ENCODE peak calls at places on chromosomes 12 and 14, in four cellular contexts. M is endothelial cell of umbilical vein, N is IMR-90, Q is K562. T is an unnamed sample. For H3K9me1, the result is how much of the 10 kb centered on the place peaks cover.

GRCh38 chr14:22865424-22866215 is 5.9 kb upstream of the LRP10 start:
- DNase-seq in M (no peak), N (no peak), Q (peak), T (no peak)

GRCh38 chr12:51904951-51905471 is 2.3 kb upstream of the ACVRL1 start:
- DNase-seq in M (no peak), N (peak), Q (no peak), T (no peak)

GRCh38 chr12:94172973-94173372 is 24.6 kb downstream of the PLXNC1 start:
- DNase-seq in M (no peak), N (peak), Q (no peak), T (no peak)

GRCh38 chr14:69540654-69541335 is 33.9 kb downstream of the CCDC177 start:
- DNase-seq in M (no peak), N (no peak), Q (no peak), T (no peak)

GRCh38 chr14:87131879-87132278 is 861.1 kb downstream of the GALC start:
- DNase-seq in M (no peak), N (peak), Q (no peak), T (peak)

GRCh38 chr12:93137656-93138612 is 208.8 kb upstream of the EEA1 start:
- DNase-seq in M (no peak), N (peak), Q (peak), T (peak)

GRCh38 chr12:111435661-111436201 is 30.0 kb downstream of the SH2B3 start:
- DNase-seq in M (no peak), N (no peak), Q (no peak), T (no peak)

GRCh38 chr14:68807148-68807600 is 14.3 kb upstream of the ZFP36L1 start:
- DNase-seq in M (peak), N (peak), Q (peak), T (no peak)

GRCh38 chr14:53278602-53279506 is 125.7 kb upstream of the DDHD1 start:
- DNase-seq in M (peak), N (peak), Q (no peak), T (peak)

GRCh38 chr12:26037615-26038180 is 79.2 kb downstream of the RASSF8 start:
- DNase-seq in M (no peak), N (no peak), Q (no peak), T (no peak)

GRCh38 chr14:74403619-74404417 is 22.2 kb downstream of the SYNDIG1L start:
- DNase-seq in M (no peak), N (no peak), Q (no peak), T (no peak)

GRCh38 chr12:91877022-91877421 is 268.6 kb downstream of the BTG1 start:
- DNase-seq in M (peak), N (peak), Q (no peak), T (no peak)

GRCh38 chr12:117159674-117160073 is 30.6 kb downstream of the FBXO21 start:
- DNase-seq in M (no peak), N (no peak), Q (no peak), T (no peak)

GRCh38 chr14:105126126-105126969 is 42.2 kb downstream of the JAG2 start:
- DNase-seq in M (no peak), N (no peak), Q (no peak), T (no peak)

GRCh38 chr14:36817071-36817930 is 155.6 kb downstream of the PAX9 start:
- DNase-seq in M (no peak), N (no peak), Q (no peak), T (no peak)

GRCh38 chr14:87573581-87573980 is 419.4 kb downstream of the GALC start:
- DNase-seq in M (no peak), N (no peak), Q (no peak), T (no peak)

GRCh38 chr14:53840444-53840843 is 116.2 kb downstream of the BMP4 start:
- DNase-seq in M (peak), N (no peak), Q (no peak), T (peak)

GRCh38 chr14:105845725-105846309 is 319.4 kb downstream of the TMEM121 start:
- DNase-seq in M (no peak), N (no peak), Q (no peak), T (no peak)

GRCh38 chr14:33967138-33967537 is 16.3 kb upstream of the EGLN3 start:
- DNase-seq in M (no peak), N (no peak), Q (no peak), T (no peak)

GRCh38 chr14:35155962-35156361 is 33.6 kb downstream of the PRORP start:
- DNase-seq in M (peak), N (peak), Q (no peak), T (no peak)

GRCh38 chr12:132145334-132145733 is 1.1 kb downstream of the NOC4L start:
- DNase-seq in M (no peak), N (no peak), Q (no peak), T (no peak)

GRCh38 chr12:53560386-53560785 is 53.1 kb upstream of the NPFF start:
- DNase-seq in M (peak), N (peak), Q (no peak), T (no peak)

GRCh38 chr14:34489324-34489723 is 27.3 kb upstream of the SPTSSA start:
- DNase-seq in M (no peak), N (peak), Q (no peak), T (no peak)

GRCh38 chr12:27025116-27025515 is 2.8 kb downstream of the MED21 start:
- DNase-seq in M (no peak), N (peak), Q (no peak), T (no peak)

GRCh38 chr12:119869720-119870119 is 7.4 kb downstream of the CIT start:
- DNase-seq in M (peak), N (peak), Q (peak), T (peak)

GRCh38 chr14:68079941-68080697 is 260.5 kb downstream of the RAD51B start:
- DNase-seq in M (peak), N (peak), Q (no peak), T (no peak)

GRCh38 chr12:23057571-23057970 is 432.6 kb downstream of the ETNK1 start:
- DNase-seq in M (no peak), N (no peak), Q (no peak), T (no peak)

GRCh38 chr14:63654346-63654745 is 12.7 kb upstream of the WDR89 start:
- DNase-seq in M (no peak), N (peak), Q (no peak), T (no peak)

GRCh38 chr14:99554757-99555531 is 49.1 kb downstream of the CCDC85C start:
- DNase-seq in M (no peak), N (no peak), Q (no peak), T (no peak)

GRCh38 chr14:56881181-56881580 is 70.9 kb upstream of the OTX2 start:
- DNase-seq in M (no peak), N (no peak), Q (no peak), T (no peak)

GRCh38 chr14:66379116-66379515 is 107.1 kb upstream of the CCDC196 start:
- DNase-seq in M (no peak), N (no peak), Q (no peak), T (peak)

GRCh38 chr12:130307859-130308258 is 29.8 kb upstream of the PIWIL1 start:
- DNase-seq in M (no peak), N (no peak), Q (no peak), T (no peak)

GRCh38 chr12:83996671-83997070 is 915.9 kb downstream of the SLC6A15 start:
- DNase-seq in M (no peak), N (no peak), Q (no peak), T (no peak)

GRCh38 chr14:29930283-29930682 is 2.6 kb upstream of the PRKD1 start:
- DNase-seq in M (peak), N (peak), Q (no peak), T (no peak)

GRCh38 chr12:664075-664778 is 982 bp upstream of the NINJ2 start:
- DNase-seq in M (no peak), N (no peak), Q (peak), T (no peak)

GRCh38 chr12:666766-667308 is 3.6 kb upstream of the NINJ2 start:
- DNase-seq in M (no peak), N (peak), Q (no peak), T (no peak)

GRCh38 chr12:664779-665092 is 1.5 kb upstream of the NINJ2 start:
- DNase-seq in M (no peak), N (no peak), Q (no peak), T (no peak)

GRCh38 chr12:668092-668481 is 4.8 kb upstream of the NINJ2 start:
- DNase-seq in M (no peak), N (no peak), Q (no peak), T (no peak)

DNA sequence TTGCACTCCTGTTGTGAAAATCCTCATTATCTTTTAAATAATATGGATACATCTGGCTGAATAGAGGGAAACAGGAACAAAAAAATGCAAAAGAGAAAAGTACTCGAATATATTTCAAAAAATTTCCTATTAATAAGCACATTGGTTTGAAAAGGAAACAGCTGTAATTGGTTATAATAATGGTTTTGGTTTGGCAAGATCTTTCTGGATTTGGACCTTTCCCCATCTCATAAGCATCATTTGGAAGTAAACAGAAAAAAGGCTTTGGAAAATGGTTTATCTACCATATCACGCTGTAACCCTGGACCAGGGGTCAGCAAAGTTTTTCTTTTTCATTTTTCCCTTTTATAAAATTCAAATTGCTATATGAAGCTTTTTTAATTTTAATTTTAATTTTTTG is 2.8 kb upstream of the NINJ2 start:
- DNase-seq in M (no peak), N (no peak), Q (no peak), T (no peak)
- H3K9me1 ChIP-seq in M (under half), N (under half), Q (under half), T (under half)

DNA sequence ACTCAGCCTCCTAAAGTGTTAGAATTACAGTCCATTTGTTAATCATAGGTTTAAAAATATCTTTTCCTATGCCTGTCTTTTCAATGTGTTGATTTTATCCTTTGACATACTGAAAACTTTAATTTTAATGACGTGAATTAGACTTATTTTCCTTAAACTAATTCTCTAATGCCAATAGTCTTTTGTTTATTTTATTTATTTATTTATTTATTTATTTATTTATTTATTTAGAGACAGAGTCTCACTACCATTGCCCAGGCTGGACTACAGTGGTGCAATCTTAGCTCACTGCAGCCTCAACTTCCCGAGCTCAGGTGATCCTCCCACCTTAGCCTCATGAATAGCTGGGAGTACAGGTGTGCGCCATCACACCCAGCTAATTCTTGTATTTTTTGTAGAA is 694.5 kb downstream of the TRHDE start:
- DNase-seq in M (no peak), N (no peak), Q (no peak), T (no peak)
- H3K4me2 ChIP-seq in M (no peak), N (no peak), Q (no peak), T (no peak)

GRCh38 chr12:121442028-121442948 is 42.4 kb downstream of the RNF34 start:
- DNase-seq in M (no peak), N (no peak), Q (no peak), T (no peak)

GRCh38 chr12:121441555-121441954 is 41.6 kb downstream of the RNF34 start:
- DNase-seq in M (no peak), N (no peak), Q (no peak), T (no peak)

GRCh38 chr12:121439715-121440114 is 39.8 kb downstream of the RNF34 start:
- DNase-seq in M (no peak), N (no peak), Q (no peak), T (no peak)

GRCh38 chr12:121438905-121439304 is 39.0 kb downstream of the RNF34 start:
- DNase-seq in M (no peak), N (no peak), Q (no peak), T (no peak)

DNA sequence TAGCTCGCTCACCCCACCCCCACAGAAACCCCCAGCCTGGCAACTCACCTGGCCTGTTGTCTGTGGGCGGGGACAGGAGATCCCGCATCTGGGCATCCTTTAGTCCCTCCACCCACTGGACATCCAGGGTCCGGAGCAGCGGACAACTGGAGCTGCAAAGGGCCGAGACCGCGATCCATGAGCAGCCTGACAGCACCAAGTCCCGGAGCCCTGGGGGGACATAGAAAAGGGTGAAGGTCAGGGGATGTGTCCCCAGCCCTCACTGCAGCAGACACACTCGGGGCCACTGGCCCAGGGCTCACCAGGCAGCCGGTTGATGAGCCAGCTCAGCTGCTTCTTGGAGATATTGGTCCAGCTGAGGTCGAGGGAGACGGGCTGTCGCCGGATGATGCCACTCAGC is 40.9 kb downstream of the RNF34 start:
- DNase-seq in M (no peak), N (no peak), Q (no peak), T (no peak)
- H3K9me1 ChIP-seq in M (under half), N (under half), Q (under half), T (under half)

GRCh38 chr12:65305346-65305950 is 27.0 kb downstream of the MSRB3 start:
- DNase-seq in M (no peak), N (peak), Q (no peak), T (no peak)
- H3K4me2 ChIP-seq in M (no peak), N (peak), Q (no peak), T (no peak)

GRCh38 chr12:128970110-128970509 is 116.8 kb downstream of the GLT1D1 start:
- DNase-seq in M (no peak), N (no peak), Q (no peak), T (no peak)
- H3K9me1 ChIP-seq in M (under half), N (under half), Q (under half), T (under half)

GRCh38 chr14:76918176-76918750 is 92.1 kb downstream of the LRRC74A start:
- DNase-seq in M (peak), N (peak), Q (no peak), T (no peak)
- H3K4me2 ChIP-seq in M (peak), N (peak), Q (peak), T (peak)

GRCh38 chr14:76329150-76329881 is 46.6 kb upstream of the ESRRB start:
- DNase-seq in M (no peak), N (no peak), Q (no peak), T (no peak)

GRCh38 chr14:76328457-76329137 is 47.3 kb upstream of the ESRRB start:
- DNase-seq in M (no peak), N (no peak), Q (no peak), T (no peak)

GRCh38 chr14:76329951-76330350 is 46.0 kb upstream of the ESRRB start:
- DNase-seq in M (no peak), N (no peak), Q (no peak), T (no peak)

GRCh38 chr14:76324133-76324532 is 51.8 kb upstream of the ESRRB start:
- DNase-seq in M (no peak), N (no peak), Q (no peak), T (no peak)

DNA sequence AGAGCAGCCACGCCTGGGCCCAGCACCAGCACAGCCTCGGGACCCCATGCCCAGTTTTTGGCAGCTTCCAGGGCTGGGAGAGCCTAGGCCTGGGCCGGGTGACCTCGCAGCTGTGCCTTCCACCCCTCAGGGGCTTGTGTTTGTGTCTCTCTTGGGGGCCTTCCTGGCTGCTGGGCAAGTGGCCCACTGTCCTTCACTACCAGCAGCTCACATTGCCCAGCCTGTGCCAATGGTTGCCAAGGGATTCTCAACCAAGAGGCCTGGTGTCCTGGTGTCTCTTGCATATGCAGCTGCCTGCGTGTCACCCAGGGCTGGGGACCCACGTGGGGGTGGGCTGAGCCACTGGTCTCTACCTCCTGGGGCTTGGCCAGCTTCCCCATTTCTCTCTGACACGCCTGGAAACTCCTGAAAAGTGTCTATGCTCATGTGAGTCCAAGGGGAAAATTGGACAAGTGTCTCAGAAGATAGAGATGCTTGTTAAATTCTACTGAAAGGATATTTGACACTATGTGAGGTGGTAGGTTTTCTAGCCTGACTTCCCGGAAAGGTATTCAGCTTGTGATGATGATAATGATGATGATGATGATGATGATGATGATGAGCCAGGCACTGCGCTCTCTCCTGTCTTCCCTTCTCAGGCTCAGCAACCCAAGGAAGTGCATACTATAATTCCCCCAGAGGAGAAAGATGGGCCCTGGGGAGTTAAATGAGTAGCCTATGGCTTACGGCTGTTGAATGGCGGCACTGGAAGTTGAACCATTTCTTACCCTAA is 48.8 kb upstream of the ESRRB start:
- DNase-seq in M (no peak), N (no peak), Q (no peak), T (no peak)
- H3K9me1 ChIP-seq in M (under half), N (under half), Q (under half), T (under half)